ENCODE peak calls at places on chromosomes 7 and 10, in seven cellular contexts. L, D, R, T, N, V and K are unnamed samples.

GRCh38 chr10:58919927-58920654 is 256.4 kb upstream of the PHYHIPL start:
- DNase-seq in L (peak; percentile 25), T (no peak), R (no peak), D (peak; percentile 89), N (no peak), V (no peak), K (no peak)

GRCh38 chr10:123995082-123995460 is 98.3 kb downstream of the CHST15 start:
- DNase-seq in T (peak; percentile 79), N (no peak), L (no peak), D (peak; percentile 60), R (peak; percentile 59), V (no peak), K (no peak)

GRCh38 chr10:11887381-11888227 is 64.4 kb downstream of the PROSER2 start:
- DNase-seq in N (no peak), D (no peak), V (no peak), R (no peak), T (peak; percentile 59), L (no peak), K (no peak)

GRCh38 chr10:91409869-91410637 is at the start of gene HECTD2:
- DNase-seq in N (peak; percentile 89), L (peak; percentile 83), R (peak; percentile 64), T (peak; percentile 93), D (peak; percentile 58), V (peak; percentile 87), K (peak; percentile 59)

GRCh38 chr7:32459767-32460166 is 30.4 kb downstream of the LSM5 start:
- DNase-seq in R (no peak), L (no peak), D (no peak), T (no peak), N (no peak), V (no peak), K (no peak)

GRCh38 chr7:108650487-108650886 is 80.8 kb downstream of the DNAJB9 start:
- DNase-seq in T (no peak), R (no peak), L (no peak), D (peak; percentile 39), N (no peak), V (no peak), K (no peak)

GRCh38 chr7:134724606-134725005 is 54.8 kb upstream of the CALD1 start:
- DNase-seq in L (peak; percentile 79), N (no peak), D (peak; percentile 75), T (no peak), R (no peak), V (no peak), K (peak; percentile 9)

GRCh38 chr7:70676243-70676642 is 455.7 kb upstream of the GALNT17 start:
- DNase-seq in N (no peak), L (no peak), R (no peak), T (no peak), V (no peak), D (no peak), K (no peak)

GRCh38 chr10:20993387-20994170 is 96.5 kb upstream of the NEBL start:
- DNase-seq in D (peak; percentile 76), V (no peak), N (no peak), T (no peak), L (no peak), R (no peak), K (no peak)

GRCh38 chr7:42315631-42316030 is 78.6 kb upstream of the GLI3 start:
- DNase-seq in N (no peak), D (peak; percentile 36), V (no peak), T (no peak), R (no peak), L (no peak), K (peak; percentile 18)
- H3K4me3 ChIP-seq in N (no peak overlapping the region), D (no peak overlapping the region), V (no peak overlapping the region), T (no peak overlapping the region), R (no peak overlapping the region), L (no peak overlapping the region), K (no peak overlapping the region)

GRCh38 chr7:150799741-150800575 is at the start of gene TMEM176B:
- DNase-seq in D (no peak), V (no peak), R (no peak), T (no peak), L (peak; percentile 40), N (no peak), K (no peak)
- H3K4me3 ChIP-seq in D (peak within 1 kb of the TSS; percentile 41), V (no peak within 1 kb of the TSS), R (peak within 1 kb of the TSS; percentile 69), T (no peak within 1 kb of the TSS), L (peak within 1 kb of the TSS; percentile 66), N (no peak within 1 kb of the TSS), K (no peak within 1 kb of the TSS)

GRCh38 chr10:110267246-110267645 is 37.5 kb downstream of the SMNDC1 start:
- DNase-seq in V (no peak), R (no peak), N (no peak), L (no peak), T (no peak), D (no peak), K (no peak)

GRCh38 chr10:110268442-110268841 is 36.3 kb downstream of the SMNDC1 start:
- DNase-seq in V (no peak), N (no peak), D (no peak), T (no peak), R (no peak), L (no peak), K (no peak)

GRCh38 chr10:110273474-110273873 is 31.2 kb downstream of the SMNDC1 start:
- DNase-seq in D (peak; percentile 88), V (peak; percentile 16), N (peak; percentile 20), T (peak; percentile 81), R (peak; percentile 90), L (no peak), K (peak; percentile 75)

GRCh38 chr10:110268931-110269640 is 35.6 kb downstream of the SMNDC1 start:
- DNase-seq in T (no peak), V (no peak), D (no peak), N (no peak), L (no peak), R (no peak), K (no peak)

GRCh38 chr10:110269641-110270318 is 34.9 kb downstream of the SMNDC1 start:
- DNase-seq in R (no peak), D (peak; percentile 46), V (peak; percentile 25), T (no peak), N (peak; percentile 43), L (no peak), K (no peak)
- H3K4me3 ChIP-seq in R (no peak overlapping the region), D (no peak overlapping the region), V (peak overlapping the region; percentile 13), T (peak overlapping the region; percentile 26), N (no peak overlapping the region), L (no peak overlapping the region), K (no peak overlapping the region)

GRCh38 chr7:100167912-100168323 is 499 bp downstream of the GAL3ST4 start:
- DNase-seq in V (no peak), L (peak; percentile 63), T (no peak), N (no peak), R (no peak), D (no peak), K (no peak)

GRCh38 chr7:100171840-100172239 is 3.4 kb upstream of the GAL3ST4 start:
- DNase-seq in D (no peak), T (peak; percentile 75), L (peak; percentile 73), R (no peak), V (no peak), N (no peak), K (no peak)

GRCh38 chr7:100169147-100169850 is 882 bp upstream of the GAL3ST4 start:
- DNase-seq in T (peak; percentile 47), N (no peak), V (no peak), D (no peak), L (no peak), R (no peak), K (no peak)

GRCh38 chr7:100171087-100171681 is 2.8 kb upstream of the GAL3ST4 start:
- DNase-seq in N (peak; percentile 32), T (peak; percentile 76), L (peak; percentile 86), R (no peak), V (no peak), D (no peak), K (no peak)

DNA sequence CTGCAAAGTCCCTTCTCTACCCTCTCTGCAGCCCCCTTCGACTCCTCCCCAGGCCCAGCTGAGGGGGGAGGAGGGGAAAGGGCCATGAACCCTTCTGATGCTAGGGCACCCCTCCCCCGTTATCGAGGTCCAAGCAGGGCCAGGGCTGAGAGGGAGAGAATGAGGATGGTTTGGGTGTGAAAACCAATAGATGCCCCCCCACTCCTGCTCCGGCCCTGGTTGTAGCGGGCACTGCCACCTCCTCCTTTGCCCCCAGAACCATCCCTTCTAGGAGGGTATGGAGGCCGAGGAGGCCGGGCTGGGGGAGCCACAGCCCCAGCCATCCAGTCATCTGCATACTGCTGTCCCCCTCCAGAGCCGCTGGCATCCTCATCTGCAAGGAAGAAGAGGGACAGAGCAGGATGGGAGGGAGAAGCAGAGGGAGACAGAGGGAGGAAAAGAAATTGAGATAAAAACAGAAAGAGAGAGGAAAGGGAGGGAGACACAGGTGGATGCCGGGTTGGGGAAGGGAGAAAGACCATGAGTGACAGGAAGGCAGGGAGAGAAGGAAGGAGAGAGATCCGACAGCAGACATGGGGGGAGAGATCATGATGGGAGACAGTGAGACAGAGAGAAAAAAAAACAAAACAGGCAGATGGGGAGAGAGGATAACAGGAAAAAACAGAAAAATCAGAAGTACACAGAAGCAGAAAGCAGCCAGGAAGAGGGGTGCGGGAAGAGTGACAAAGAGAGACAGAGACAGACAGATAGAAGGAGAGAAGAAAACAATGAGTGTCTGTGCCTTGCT is 1.9 kb upstream of the GAL3ST4 start:
- DNase-seq in D (no peak), T (peak; percentile 55), N (no peak), L (no peak), V (no peak), R (no peak), K (no peak)
- H3K4me3 ChIP-seq in D (no peak overlapping the region), T (no peak overlapping the region), N (no peak overlapping the region), L (peak overlapping the region; percentile 73), V (peak overlapping the region; percentile 36), R (no peak overlapping the region), K (no peak overlapping the region)

DNA sequence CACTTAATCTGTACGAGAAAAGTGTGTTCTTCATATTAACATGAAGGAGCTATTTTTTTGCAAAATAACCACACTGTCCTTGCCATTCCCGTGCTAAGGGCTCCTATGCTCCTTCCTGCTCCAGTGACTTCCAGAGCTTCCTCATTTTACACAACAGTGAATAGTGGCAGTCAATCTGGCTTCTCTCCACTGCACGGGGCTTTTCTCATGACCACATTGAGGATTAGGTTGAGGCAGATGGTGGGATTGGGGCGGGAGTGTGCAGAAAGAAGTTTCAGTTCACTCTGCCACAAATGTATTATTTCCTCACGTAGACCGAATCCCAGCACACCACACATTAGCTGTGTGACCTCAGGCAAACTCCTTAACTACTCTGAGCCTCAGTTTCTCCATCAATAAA is 235.1 kb downstream of the ARHGAP12 start:
- DNase-seq in R (no peak), D (no peak), L (no peak), T (no peak), V (no peak), N (no peak), K (no peak)
- H3K4me3 ChIP-seq in R (no peak overlapping the region), D (no peak overlapping the region), L (no peak overlapping the region), T (no peak overlapping the region), V (no peak overlapping the region), N (no peak overlapping the region), K (no peak overlapping the region)